ENCODE peak calls at places on chromosomes 5 and 9, in six cellular contexts. Y, K, V, G, T and L are unnamed samples.
A peak's percentile ranks its signal among the peaks of the same experiment; 100 is the strongest.

GRCh38 chr5:95365302-95366095 is 25.7 kb upstream of the FAM81B start:
- DNase-seq in T (no peak), Y (no peak), V (no peak), G (no peak), K (no peak), L (no peak)

GRCh38 chr9:71665247-71665646 is 103.1 kb downstream of the CEMIP2 start:
- DNase-seq in Y (no peak), G (no peak), K (no peak), V (no peak), T (no peak), L (no peak)

GRCh38 chr9:112493738-112494137 is 7.1 kb downstream of the KIAA1958 start:
- DNase-seq in G (no peak), T (no peak), K (no peak), V (peak; percentile 54), Y (no peak), L (no peak)

GRCh38 chr9:78592866-78593265 is 295.9 kb downstream of the PSAT1 start:
- DNase-seq in T (no peak), G (no peak), V (peak; percentile 69), Y (no peak), K (no peak), L (no peak)

GRCh38 chr5:168311061-168311566 is 19.7 kb downstream of the WWC1 start:
- DNase-seq in T (no peak), V (no peak), K (no peak), Y (no peak), G (no peak), L (no peak)

GRCh38 chr9:37730256-37730655 is 23.3 kb upstream of the TRMT10B start:
- DNase-seq in G (no peak), K (no peak), T (no peak), Y (no peak), V (peak; percentile 40), L (no peak)

GRCh38 chr9:76904661-76905457 is 1.1 kb downstream of the PRUNE2 start:
- DNase-seq in V (peak; percentile 15), Y (no peak), K (no peak), G (no peak), T (no peak), L (no peak)

GRCh38 chr5:177539411-177539810 is 15.0 kb downstream of the FAM193B start:
- DNase-seq in Y (no peak), G (no peak), V (peak; percentile 96), K (no peak), T (no peak), L (no peak)

GRCh38 chr5:141618030-141618803 is 583 bp downstream of the DIAPH1 start:
- DNase-seq in Y (peak; percentile 77), T (peak; percentile 91), K (peak; percentile 50), V (peak; percentile 65), G (peak; percentile 78), L (peak; percentile 53)

GRCh38 chr5:97042981-97043380 is 99.4 kb downstream of the LIX1 start:
- DNase-seq in K (no peak), G (no peak), T (no peak), V (no peak), Y (no peak), L (no peak)

GRCh38 chr9:94945191-94946144 is 219.0 kb downstream of the AOPEP start:
- DNase-seq in V (peak; percentile 97), K (no peak), G (peak; percentile 81), T (peak; percentile 35), Y (peak; percentile 69), L (peak; percentile 19)

GRCh38 chr9:94949330-94949729 is 222.8 kb downstream of the AOPEP start:
- DNase-seq in Y (no peak), G (no peak), T (no peak), V (no peak), K (no peak), L (peak; percentile 23)

GRCh38 chr9:94948567-94949235 is 222.2 kb downstream of the AOPEP start:
- DNase-seq in V (peak; percentile 75), T (no peak), Y (no peak), K (no peak), G (no peak), L (no peak)

GRCh38 chr9:94944623-94945022 is 218.1 kb downstream of the AOPEP start:
- DNase-seq in Y (no peak), V (peak; percentile 64), K (no peak), G (no peak), T (no peak), L (no peak)

DNA sequence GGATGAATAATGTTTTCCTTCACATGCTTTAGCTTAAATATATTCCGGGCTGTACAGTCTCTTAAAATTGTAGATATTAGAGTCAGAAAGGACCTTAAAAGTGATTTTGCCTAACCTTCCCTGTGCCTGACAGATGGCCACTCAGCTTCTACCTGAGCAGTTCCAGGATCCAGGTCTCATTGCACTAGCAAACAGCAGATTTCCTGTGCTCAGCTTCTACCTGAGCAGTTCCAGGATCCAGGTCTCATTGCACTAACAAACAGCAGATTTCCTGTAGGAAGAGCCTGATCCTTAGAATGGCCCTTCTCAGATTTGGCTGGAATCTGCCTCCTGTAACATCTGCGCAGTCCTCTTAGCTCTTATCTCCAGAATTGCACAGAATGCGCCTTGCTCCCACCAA is 219.8 kb downstream of the AOPEP start:
- DNase-seq in T (no peak), Y (no peak), V (no peak), K (no peak), G (no peak), L (no peak)
- H3K4me1 ChIP-seq in T (peaks cover 27% of the 10 kb centered on the region), Y (peaks cover 2% of the 10 kb centered on the region), V (peaks cover 49% of the 10 kb centered on the region), K (peaks cover 38% of the 10 kb centered on the region), G (peaks cover 73% of the 10 kb centered on the region), L (peaks cover 5% of the 10 kb centered on the region)

GRCh38 chr5:133232011-133232410 is 180.2 kb downstream of the HSPA4 start:
- DNase-seq in G (no peak), T (peak; percentile 33), K (no peak), V (no peak), Y (no peak), L (no peak)

GRCh38 chr5:133232911-133233310 is 181.1 kb downstream of the HSPA4 start:
- DNase-seq in V (no peak), T (no peak), K (no peak), Y (no peak), G (no peak), L (no peak)

GRCh38 chr5:133229931-133230664 is 178.3 kb downstream of the HSPA4 start:
- DNase-seq in T (no peak), G (no peak), V (no peak), Y (peak; percentile 27), K (no peak), L (no peak)

GRCh38 chr5:133232435-133232834 is 180.6 kb downstream of the HSPA4 start:
- DNase-seq in K (no peak), V (no peak), T (no peak), Y (no peak), G (no peak), L (no peak)

GRCh38 chr5:133230823-133231578 is 179.2 kb downstream of the HSPA4 start:
- DNase-seq in G (no peak), K (no peak), Y (no peak), V (no peak), T (no peak), L (no peak)
- H3K4me1 ChIP-seq in G (peaks cover 25% of the 10 kb centered on the region), K (no peaks in the 10 kb centered on the region), Y (no peaks in the 10 kb centered on the region), V (no peaks in the 10 kb centered on the region), T (peaks cover 14% of the 10 kb centered on the region), L (no peaks in the 10 kb centered on the region)

GRCh38 chr9:90860826-90861225 is 59.2 kb downstream of the SYK start:
- DNase-seq in V (no peak), G (no peak), K (no peak), Y (no peak), T (no peak), L (no peak)

GRCh38 chr9:90857103-90857502 is 55.5 kb downstream of the SYK start:
- DNase-seq in G (no peak), V (no peak), K (no peak), Y (no peak), T (no peak), L (no peak)

GRCh38 chr9:90860382-90860781 is 58.8 kb downstream of the SYK start:
- DNase-seq in K (no peak), G (no peak), V (no peak), Y (peak; percentile 3), T (no peak), L (no peak)

GRCh38 chr9:90857855-90858254 is 56.2 kb downstream of the SYK start:
- DNase-seq in V (no peak), K (no peak), G (no peak), Y (peak; percentile 18), T (no peak), L (no peak)

GRCh38 chr9:90858505-90858904 is 56.9 kb downstream of the SYK start:
- DNase-seq in G (no peak), T (no peak), V (no peak), Y (peak; percentile 38), K (no peak), L (no peak)
- H3K4me1 ChIP-seq in G (no peaks in the 10 kb centered on the region), T (no peaks in the 10 kb centered on the region), V (no peaks in the 10 kb centered on the region), Y (no peaks in the 10 kb centered on the region), K (no peaks in the 10 kb centered on the region), L (no peaks in the 10 kb centered on the region)

GRCh38 chr9:125425176-125425897 is 163.7 kb downstream of the GAPVD1 start:
- DNase-seq in Y (no peak), G (no peak), K (no peak), T (no peak), V (no peak), L (no peak)

GRCh38 chr9:125423964-125424363 is 162.3 kb downstream of the GAPVD1 start:
- DNase-seq in K (no peak), G (no peak), T (no peak), Y (no peak), V (no peak), L (no peak)

GRCh38 chr9:125421156-125421555 is 159.5 kb downstream of the GAPVD1 start:
- DNase-seq in Y (no peak), T (no peak), G (no peak), K (no peak), V (no peak), L (no peak)

GRCh38 chr9:125421591-125422181 is 160.1 kb downstream of the GAPVD1 start:
- DNase-seq in G (no peak), T (no peak), K (no peak), Y (no peak), V (no peak), L (no peak)

DNA sequence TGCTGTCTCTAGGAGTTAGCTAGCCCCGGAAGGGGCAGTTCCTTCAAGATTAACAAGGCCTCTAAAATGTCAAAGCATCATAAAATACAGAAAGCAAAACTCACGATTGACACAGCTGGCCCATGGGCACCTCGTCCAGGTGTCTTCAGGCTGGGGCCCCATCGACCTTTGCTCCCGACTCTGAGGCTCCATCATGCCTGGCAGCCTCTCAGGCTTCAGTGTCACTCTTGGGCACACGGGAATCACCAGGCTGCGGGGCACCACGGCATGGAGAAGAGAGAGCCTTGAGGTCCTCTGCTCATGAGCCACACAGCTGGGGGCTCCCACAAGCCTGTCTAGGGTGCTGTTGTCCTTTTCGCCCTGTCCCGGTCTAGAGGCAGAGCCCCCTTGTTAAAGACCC is 161.2 kb downstream of the GAPVD1 start:
- DNase-seq in T (no peak), V (no peak), K (no peak), G (no peak), Y (no peak), L (no peak)
- H3K4me1 ChIP-seq in T (no peaks in the 10 kb centered on the region), V (no peaks in the 10 kb centered on the region), K (no peaks in the 10 kb centered on the region), G (no peaks in the 10 kb centered on the region), Y (peaks cover 4% of the 10 kb centered on the region), L (no peaks in the 10 kb centered on the region)